ENCODE peak calls at places on chromosomes 2 and 18, in five cellular contexts. V is NCI-H1417; L is stimulated activated CD4-positive, alpha-beta T cell treated with anti-CD3 and anti-CD28 coated beads, Interleukin-2, amount 100 ng/mL, for 48 hours; R is NCI-H2171 treated with DMSO at 0.1 percent for 48 hours; H is GM20000. I is an unnamed sample.

GRCh38 chr2:109110185-109110584 is 18.8 kb upstream of the SH3RF3 start:
- DNase-seq in V (no peak), L (no peak), R (peak), H (no peak), I (peak)

GRCh38 chr2:240142256-240142775 is 1.9 kb upstream of the OTOS start:
- DNase-seq in V (no peak), L (no peak), R (no peak), H (no peak), I (no peak)

GRCh38 chr2:20227894-20228505 is 3.1 kb upstream of the SDC1 start:
- DNase-seq in V (no peak), L (no peak), R (no peak), H (no peak), I (no peak)

GRCh38 chr18:37403100-37403781 is 162.4 kb downstream of the CELF4 start:
- DNase-seq in V (peak), L (no peak), R (peak), H (no peak), I (no peak)

GRCh38 chr2:168574856-168575630 is 119.0 kb downstream of the CERS6 start:
- DNase-seq in V (no peak), L (no peak), R (peak), H (no peak), I (peak)

GRCh38 chr2:70981866-70982810 is 3.7 kb downstream of the ANKRD53 start:
- DNase-seq in V (no peak), L (no peak), R (no peak), H (no peak), I (no peak)

GRCh38 chr2:121431214-121431613 is 99.5 kb upstream of the RNU4ATAC start:
- DNase-seq in V (no peak), L (no peak), R (no peak), H (no peak), I (no peak)

GRCh38 chr2:86035883-86036789 is 69.5 kb downstream of the POLR1A start:
- DNase-seq in V (peak), L (peak), R (peak), H (peak), I (peak)

GRCh38 chr2:85548608-85548900 is 9.6 kb downstream of the MAT2A start:
- DNase-seq in V (no peak), L (no peak), R (no peak), H (no peak), I (no peak)

GRCh38 chr18:21763846-21764646 is 23.5 kb downstream of the MIB1 start:
- DNase-seq in V (no peak), L (no peak), R (no peak), H (no peak), I (no peak)

GRCh38 chr18:46071894-46072867 is at the start of gene PSTPIP2:
- DNase-seq in V (peak), L (peak), R (peak), H (peak), I (peak)

GRCh38 chr2:20448246-20449046 is 1.6 kb downstream of the RHOB start:
- DNase-seq in V (no peak), L (no peak), R (peak), H (no peak), I (no peak)

GRCh38 chr2:108384662-108385393 is 7.1 kb downstream of the SULT1C4 start:
- DNase-seq in V (no peak), L (no peak), R (no peak), H (no peak), I (no peak)

GRCh38 chr2:69017876-69018275 is 4.9 kb downstream of the ANTXR1 start:
- DNase-seq in V (no peak), L (no peak), R (peak), H (no peak), I (no peak)

GRCh38 chr18:11689031-11689971 is at the start of gene GNAL:
- DNase-seq in V (peak), L (peak), R (peak), H (peak), I (peak)

GRCh38 chr2:238566001-238566645 is 139.4 kb downstream of the ASB1 start:
- DNase-seq in V (no peak), L (no peak), R (no peak), H (no peak), I (no peak)

GRCh38 chr2:100987974-100988373 is 14.1 kb upstream of the RPL31 start:
- DNase-seq in V (no peak), L (no peak), R (no peak), H (no peak), I (no peak)

GRCh38 chr18:34817636-34818035 is 107.5 kb downstream of the DTNA start:
- DNase-seq in V (no peak), L (no peak), R (no peak), H (no peak), I (no peak)

GRCh38 chr2:10415640-10416039 is 32.5 kb downstream of the ODC1 start:
- DNase-seq in V (no peak), L (no peak), R (no peak), H (no peak), I (no peak)

GRCh38 chr2:116142828-116143227 is 1671.7 kb upstream of the DDX18 start:
- DNase-seq in V (no peak), L (no peak), R (no peak), H (no peak), I (no peak)

GRCh38 chr2:240948905-240949790 is 43.0 kb downstream of the CROCC2 start:
- DNase-seq in V (no peak), L (no peak), R (no peak), H (no peak), I (no peak)

GRCh38 chr2:42289222-42289621 is 71.8 kb downstream of the COX7A2L start:
- DNase-seq in V (no peak), L (no peak), R (no peak), H (no peak), I (no peak)

GRCh38 chr2:206556357-206556949 is 85.8 kb upstream of the FAM237A start:
- DNase-seq in V (peak), L (no peak), R (peak), H (peak), I (peak)

GRCh38 chr2:123453772-123454171 is 571.3 kb upstream of the CNTNAP5 start:
- DNase-seq in V (no peak), L (no peak), R (no peak), H (no peak), I (no peak)

GRCh38 chr18:911025-911424 is 6.4 kb downstream of the ADCYAP1 start:
- DNase-seq in V (no peak), L (no peak), R (no peak), H (no peak), I (no peak)

GRCh38 chr18:32768646-32769206 is 4.1 kb downstream of the KLHL14 start:
- DNase-seq in V (peak), L (no peak), R (no peak), H (no peak), I (peak)

GRCh38 chr18:55236150-55236931 is 277.1 kb upstream of the CCDC68 start:
- DNase-seq in V (no peak), L (no peak), R (no peak), H (peak), I (no peak)

GRCh38 chr2:28904295-28904694 is 9.8 kb downstream of the WDR43 start:
- DNase-seq in V (no peak), L (no peak), R (no peak), H (no peak), I (peak)

GRCh38 chr2:189370719-189371118 is 70.6 kb upstream of the WDR75 start:
- DNase-seq in V (no peak), L (no peak), R (no peak), H (no peak), I (no peak)

GRCh38 chr2:83055338-83056010 is 1403.6 kb downstream of the SUCLG1 start:
- DNase-seq in V (no peak), L (no peak), R (no peak), H (no peak), I (peak)

GRCh38 chr2:119316066-119316465 is 50.6 kb downstream of the C2orf76 start:
- DNase-seq in V (no peak), L (no peak), R (no peak), H (no peak), I (no peak)

GRCh38 chr18:53234610-53235009 is 894.6 kb downstream of the DCC start:
- DNase-seq in V (peak), L (no peak), R (no peak), H (no peak), I (no peak)

GRCh38 chr2:48048725-48049124 is 142.4 kb upstream of the FBXO11 start:
- DNase-seq in V (no peak), L (no peak), R (no peak), H (no peak), I (no peak)

GRCh38 chr2:208363485-208363884 is 43.1 kb upstream of the PTH2R start:
- DNase-seq in V (no peak), L (no peak), R (no peak), H (no peak), I (no peak)

GRCh38 chr18:37521500-37522465 is 43.8 kb downstream of the CELF4 start:
- DNase-seq in V (no peak), L (no peak), R (no peak), H (no peak), I (no peak)